ENCODE peak calls at places on chromosomes 5 and 9, in seven cellular contexts. O is upper lobe of left lung, N is esophagus muscularis mucosa, W is GM12878, Y is sigmoid colon, T is ovary, M is stomach. E is an unnamed sample. For H3K36me3, the result is how much of the 10 kb centered on the place peaks cover.

GRCh38 chr5:166517976-166518375 is 1773.5 kb upstream of the WWC1 start:
- DNase-seq in O (no peak), N (no peak), W (no peak), Y (no peak), T (no peak), M (no peak), E (no peak)

GRCh38 chr5:21711854-21712752 is 1141.0 kb downstream of the CDH12 start:
- DNase-seq in O (no peak), N (no peak), W (no peak), Y (no peak), T (no peak), M (no peak), E (no peak)

GRCh38 chr9:35748239-35748857 is 680 bp downstream of the GBA2 start:
- DNase-seq in O (no peak), N (no peak), W (no peak), Y (no peak), T (no peak), M (no peak), E (no peak)

GRCh38 chr9:88535226-88535931 is 401 bp downstream of the NXNL2 start:
- DNase-seq in O (peak), N (no peak), W (no peak), Y (no peak), T (peak), M (peak), E (no peak)

GRCh38 chr9:111078391-111079038 is 40.2 kb upstream of the LPAR1 start:
- DNase-seq in O (no peak), N (no peak), W (peak), Y (no peak), T (no peak), M (no peak), E (no peak)

GRCh38 chr9:120663380-120663779 is 50.9 kb downstream of the MEGF9 start:
- DNase-seq in O (no peak), N (no peak), W (no peak), Y (no peak), T (no peak), M (no peak), E (no peak)

GRCh38 chr5:39691993-39692392 is 267.2 kb upstream of the DAB2 start:
- DNase-seq in O (no peak), N (no peak), W (no peak), Y (no peak), T (no peak), M (no peak), E (no peak)

GRCh38 chr9:75063556-75064305 is 24.2 kb downstream of the NMRK1 start:
- DNase-seq in O (no peak), N (no peak), W (no peak), Y (no peak), T (no peak), M (no peak), E (no peak)

GRCh38 chr5:95761771-95762680 is 30.9 kb downstream of the RHOBTB3 start:
- DNase-seq in O (no peak), N (no peak), W (no peak), Y (no peak), T (no peak), M (no peak), E (no peak)

GRCh38 chr5:157108961-157109360 is at the start of gene HAVCR2:
- DNase-seq in O (no peak), N (peak), W (peak), Y (no peak), T (no peak), M (peak), E (no peak)

GRCh38 chr5:10333154-10334006 is 20.1 kb upstream of the MARCHF6 start:
- DNase-seq in O (peak), N (peak), W (no peak), Y (no peak), T (peak), M (peak), E (no peak)

GRCh38 chr5:1380011-1380817 is 35.3 kb upstream of the CLPTM1L start:
- DNase-seq in O (peak), N (no peak), W (no peak), Y (no peak), T (no peak), M (peak), E (no peak)

GRCh38 chr9:90608141-90608540 is 34.5 kb downstream of the DIRAS2 start:
- DNase-seq in O (no peak), N (no peak), W (no peak), Y (no peak), T (no peak), M (peak), E (no peak)

GRCh38 chr9:106528158-106528557 is 334.8 kb upstream of the ZNF462 start:
- DNase-seq in O (no peak), N (no peak), W (no peak), Y (no peak), T (no peak), M (no peak), E (no peak)

GRCh38 chr5:154370730-154371334 is 75.0 kb upstream of the SAP30L start:
- DNase-seq in O (no peak), N (no peak), W (no peak), Y (no peak), T (no peak), M (no peak), E (no peak)

GRCh38 chr9:97638666-97639065 is 5.0 kb downstream of the NCBP1 start:
- DNase-seq in O (no peak), N (no peak), W (no peak), Y (no peak), T (no peak), M (no peak), E (no peak)

GRCh38 chr5:179260324-179261070 is 84.8 kb downstream of the ADAMTS2 start:
- DNase-seq in O (no peak), N (no peak), W (no peak), Y (no peak), T (no peak), M (peak), E (peak)

GRCh38 chr9:18208166-18209059 is 265.5 kb upstream of the ADAMTSL1 start:
- DNase-seq in O (no peak), N (no peak), W (no peak), Y (no peak), T (peak), M (peak), E (no peak)

GRCh38 chr9:130557077-130557468 is 22.3 kb upstream of the FUBP3 start:
- DNase-seq in O (no peak), N (no peak), W (no peak), Y (no peak), T (no peak), M (no peak), E (no peak)

GRCh38 chr5:67015577-67016290 is 180.9 kb downstream of the CD180 start:
- DNase-seq in O (no peak), N (no peak), W (no peak), Y (no peak), T (no peak), M (no peak), E (no peak)

GRCh38 chr9:116877072-116877471 is 190.0 kb downstream of the TRIM32 start:
- DNase-seq in O (no peak), N (no peak), W (no peak), Y (no peak), T (no peak), M (no peak), E (no peak)

GRCh38 chr5:82595083-82595482 is 316.9 kb upstream of the RPS23 start:
- DNase-seq in O (no peak), N (no peak), W (no peak), Y (no peak), T (no peak), M (no peak), E (no peak)

DNA sequence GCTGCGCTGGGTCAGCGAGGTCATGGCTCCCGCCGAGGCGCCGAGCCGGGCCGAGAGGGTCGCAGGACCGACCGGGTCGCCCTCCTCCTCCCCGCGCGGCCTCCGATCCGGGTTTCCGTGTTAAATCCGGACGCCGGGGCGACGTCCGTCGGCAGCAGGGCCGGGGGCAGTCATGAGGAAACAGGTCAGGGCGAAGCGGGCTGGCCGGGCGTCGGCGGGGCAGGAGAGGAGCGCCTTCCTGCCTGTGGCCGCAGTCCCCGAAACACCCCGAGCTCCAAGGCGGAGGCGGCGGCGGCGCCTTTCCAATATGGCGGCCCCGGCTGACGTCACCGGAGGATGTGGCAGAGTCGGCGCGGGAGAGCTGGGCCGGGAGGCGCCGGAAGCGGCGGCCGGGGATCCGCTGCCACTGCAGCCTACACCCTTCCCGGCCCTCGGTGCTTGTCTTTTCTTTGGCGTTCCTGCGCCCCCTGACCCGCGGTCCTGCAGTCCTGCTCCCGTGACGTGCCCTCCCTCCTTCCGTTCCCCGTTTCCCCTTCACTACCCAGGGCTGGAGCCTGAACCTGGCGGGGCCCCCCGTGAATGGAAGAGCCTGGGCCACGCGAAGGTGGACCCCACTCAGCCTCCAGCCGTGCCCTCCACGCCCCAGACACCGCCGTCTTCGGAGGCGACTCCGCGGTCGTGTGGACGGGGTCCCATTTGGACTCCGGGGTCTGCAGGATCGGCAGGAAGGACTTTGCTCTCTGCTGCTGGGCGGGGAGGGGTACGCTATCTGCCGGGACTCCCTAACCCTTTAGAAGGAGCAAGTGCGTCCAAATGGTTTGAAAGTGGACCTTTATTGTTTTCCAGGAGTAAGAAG is at the start of gene GOLPH3:
- DNase-seq in O (peak), N (peak), W (no peak), Y (peak), T (peak), M (peak), E (peak)
- H3K4me3 ChIP-seq in O (peak), N (peak), W (peak), Y (peak), T (peak), M (peak), E (peak)

DNA sequence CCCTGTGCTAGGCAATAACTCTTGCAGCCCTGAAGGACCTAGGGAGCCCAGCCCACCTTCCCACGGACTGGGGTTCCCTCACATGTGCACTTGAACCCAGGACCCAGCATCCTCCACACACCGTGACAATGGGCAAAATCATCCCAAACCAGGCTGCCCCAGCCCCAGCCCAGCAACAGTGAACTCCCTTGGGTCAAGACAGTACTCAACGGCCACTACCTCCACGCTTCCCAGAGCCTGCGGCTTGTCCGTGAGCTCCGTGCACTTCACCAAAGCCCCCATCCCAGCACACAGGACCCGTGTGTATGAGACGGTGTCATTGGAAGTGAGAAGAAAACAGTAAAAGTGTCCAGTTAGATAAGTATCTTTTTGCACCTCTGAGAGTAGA is 55.8 kb downstream of the IPPK start:
- DNase-seq in O (no peak), N (peak), W (no peak), Y (peak), T (no peak), M (no peak), E (no peak)
- H3K36me3 ChIP-seq in O (half or more), N (under half), W (under half), Y (under half), T (under half), M (under half), E (half or more)

DNA sequence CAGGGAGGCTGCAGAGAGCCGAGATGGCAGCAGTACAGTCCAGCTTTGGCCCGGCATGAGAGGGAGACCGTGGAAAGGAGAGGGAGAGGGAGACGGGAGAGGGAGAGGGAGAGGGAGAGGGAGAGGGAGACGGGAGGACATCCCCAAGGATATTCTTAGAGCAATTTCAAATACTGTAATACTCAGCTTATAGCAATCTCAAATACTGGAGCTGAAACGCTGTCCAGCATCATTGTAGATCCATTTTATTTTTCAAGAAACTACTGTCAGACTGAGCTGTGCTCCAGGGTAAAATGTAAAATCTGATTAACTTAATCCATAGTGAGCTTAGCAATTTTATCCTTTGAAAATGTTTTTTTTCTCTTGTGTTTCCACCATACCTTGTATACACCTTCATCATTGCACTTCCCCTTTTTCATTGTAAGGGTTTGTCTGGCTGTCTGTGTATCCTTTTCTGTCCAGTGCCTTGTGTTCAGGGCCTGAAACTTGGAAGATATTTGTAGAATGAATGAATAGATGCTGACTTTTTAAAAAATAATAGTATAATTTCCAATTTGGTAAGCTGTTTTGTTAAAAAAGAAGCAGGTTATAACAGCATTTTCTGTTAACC is 64.0 kb upstream of the LRRC70 start:
- DNase-seq in O (no peak), N (no peak), W (no peak), Y (no peak), T (no peak), M (no peak), E (no peak)
- TF ChIP-seq EP300 in O (no peak), N (no peak), W (no peak), Y (no peak), T (no peak), M (no peak), E (no peak)

GRCh38 chr9:133539434-133539833 is 4.9 kb downstream of the ADAMTSL2 start:
- DNase-seq in O (peak), N (no peak), W (no peak), Y (no peak), T (no peak), M (peak), E (no peak)
- H3K4me3 ChIP-seq in O (peak), N (peak), W (no peak), Y (peak), T (no peak), M (peak), E (peak)

DNA sequence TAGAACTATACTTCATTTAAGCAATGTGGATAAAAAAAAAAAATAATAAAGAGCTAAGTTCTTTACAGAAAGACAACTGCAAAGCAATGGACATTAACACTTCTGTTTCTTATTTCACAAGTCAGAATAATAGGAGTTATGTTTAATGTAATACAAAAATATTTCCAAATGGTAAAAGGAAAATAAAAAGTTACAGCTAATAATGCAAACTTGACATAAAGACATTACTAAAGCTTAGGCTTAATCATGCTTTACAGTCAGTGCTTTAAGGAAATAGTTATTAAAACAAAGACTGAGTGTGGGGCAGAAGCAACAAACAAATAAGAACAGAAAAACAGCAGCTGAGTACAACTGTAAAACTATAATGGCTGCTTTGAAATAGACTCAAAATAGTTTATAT is 56.7 kb downstream of the ZFR start:
- DNase-seq in O (no peak), N (no peak), W (no peak), Y (no peak), T (no peak), M (no peak), E (no peak)
- H3K36me3 ChIP-seq in O (under half), N (half or more), W (under half), Y (half or more), T (under half), M (under half), E (half or more)

GRCh38 chr5:164266571-164266970 is 761.2 kb downstream of the MAT2B start:
- DNase-seq in O (no peak), N (no peak), W (no peak), Y (no peak), T (no peak), M (no peak), E (no peak)
- TF ChIP-seq EP300 in O (no peak), N (no peak), W (no peak), Y (no peak), T (no peak), M (no peak), E (no peak)